ENCODE peak calls at places on chromosome 6, in nine cellular contexts. T is cardiac muscle cell, E is A673, Y is psoas muscle, D is right atrium auricular region, F is neural crest cell, J is lower leg skin, N is Panc1, I is RWPE1. B is an unnamed sample.
A peak's percentile ranks its signal among the peaks of the same experiment; 100 is the strongest.

GRCh38 chr6:29011276-29011734 is 6.2 kb upstream of the ZNF311 start:
- DNase-seq in T (peak; percentile 64), E (peak; percentile 70), Y (peak; percentile 55), D (peak; percentile 66), F (peak; percentile 57), J (no peak), N (no peak), I (peak; percentile 49), B (peak; percentile 51)

GRCh38 chr6:121651420-121651819 is 216.0 kb downstream of the GJA1 start:
- DNase-seq in T (no peak), E (no peak), Y (no peak), D (no peak), F (no peak), J (no peak), N (no peak), I (no peak), B (no peak)

GRCh38 chr6:106557837-106558236 is 71.5 kb downstream of the RTN4IP1 start:
- DNase-seq in T (no peak), E (no peak), Y (no peak), D (no peak), F (no peak), J (no peak), N (no peak), I (no peak), B (no peak)

GRCh38 chr6:170583736-170584180 is 679 bp downstream of the PDCD2 start:
- DNase-seq in T (no peak), E (no peak), Y (no peak), D (no peak), F (no peak), J (no peak), N (no peak), I (peak; percentile 14), B (no peak)

GRCh38 chr6:162154930-162155329 is 572.6 kb downstream of the PRKN start:
- DNase-seq in T (no peak), E (no peak), Y (no peak), D (no peak), F (no peak), J (no peak), N (no peak), I (no peak), B (no peak)

GRCh38 chr6:98203170-98203806 is 631.1 kb upstream of the POU3F2 start:
- DNase-seq in T (peak; percentile 73), E (peak; percentile 34), Y (no peak), D (no peak), F (no peak), J (no peak), N (no peak), I (no peak), B (no peak)

GRCh38 chr6:108968746-108969316 is 120.6 kb downstream of the ARMC2 start:
- DNase-seq in T (no peak), E (no peak), Y (no peak), D (no peak), F (no peak), J (no peak), N (no peak), I (no peak), B (no peak)

GRCh38 chr6:162029873-162030576 is 697.5 kb downstream of the PRKN start:
- DNase-seq in T (no peak), E (no peak), Y (no peak), D (no peak), F (no peak), J (no peak), N (no peak), I (no peak), B (no peak)

GRCh38 chr6:107636486-107636885 is 146.6 kb downstream of the SOBP start:
- DNase-seq in T (no peak), E (no peak), Y (no peak), D (no peak), F (no peak), J (no peak), N (no peak), I (no peak), B (no peak)
- TF ChIP-seq CTCF in T (no peak), E (peak; percentile 25), Y (no peak), D (no peak), F (no peak), J (no peak), N (peak; percentile 23), I (no peak), B (no peak)

DNA sequence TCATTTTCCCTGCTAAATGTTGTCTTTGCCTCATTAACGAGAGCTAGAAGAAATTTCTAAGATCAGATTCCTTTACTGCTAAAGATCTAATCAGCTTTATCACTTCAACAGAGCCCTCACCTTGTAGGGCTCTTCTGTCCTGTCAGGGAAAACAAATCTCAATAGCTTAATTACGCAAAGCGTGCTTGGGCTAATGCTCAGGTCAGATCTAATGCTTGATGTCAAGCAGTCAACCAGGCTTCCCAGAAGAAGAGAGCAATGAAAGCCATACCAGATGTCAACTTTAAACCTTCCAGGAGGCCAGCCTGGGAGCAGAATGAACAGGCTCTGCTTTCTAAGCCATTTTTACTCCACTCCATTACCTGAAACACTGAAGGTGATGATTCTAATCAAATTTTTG is 273.9 kb downstream of the PTPRK start:
- DNase-seq in T (peak; percentile 38), E (no peak), Y (no peak), D (no peak), F (no peak), J (no peak), N (no peak), I (no peak), B (no peak)
- TF ChIP-seq CTCF in T (no peak), E (no peak), Y (no peak), D (no peak), F (no peak), J (no peak), N (no peak), I (no peak), B (no peak)

GRCh38 chr6:127266178-127266891 is at the start of gene RNF146:
- DNase-seq in T (peak; percentile 86), E (peak; percentile 91), Y (peak; percentile 93), D (peak; percentile 88), F (peak; percentile 67), J (peak; percentile 85), N (peak; percentile 74), I (peak; percentile 80), B (peak; percentile 85)

GRCh38 chr6:127267742-127268588 is 1.3 kb downstream of the RNF146 start:
- DNase-seq in T (no peak), E (no peak), Y (no peak), D (no peak), F (no peak), J (no peak), N (no peak), I (peak; percentile 11), B (no peak)

GRCh38 chr6:127266892-127267741 is 453 bp downstream of the RNF146 start:
- DNase-seq in T (peak; percentile 69), E (peak; percentile 54), Y (peak; percentile 82), D (peak; percentile 59), F (no peak), J (peak; percentile 37), N (no peak), I (peak; percentile 45), B (peak; percentile 69)
- TF ChIP-seq CTCF in T (no peak), E (no peak), Y (no peak), D (no peak), F (no peak), J (no peak), N (no peak), I (no peak), B (no peak)

GRCh38 chr6:6332873-6333272 is 12.4 kb upstream of the F13A1 start:
- DNase-seq in T (no peak), E (no peak), Y (no peak), D (no peak), F (no peak), J (no peak), N (no peak), I (no peak), B (no peak)

GRCh38 chr6:6328451-6328850 is 8.0 kb upstream of the F13A1 start:
- DNase-seq in T (no peak), E (no peak), Y (no peak), D (no peak), F (no peak), J (no peak), N (no peak), I (no peak), B (no peak)

GRCh38 chr6:6332240-6332639 is 11.8 kb upstream of the F13A1 start:
- DNase-seq in T (no peak), E (no peak), Y (no peak), D (no peak), F (no peak), J (no peak), N (no peak), I (no peak), B (no peak)

GRCh38 chr6:6331393-6331792 is 10.9 kb upstream of the F13A1 start:
- DNase-seq in T (no peak), E (no peak), Y (no peak), D (no peak), F (no peak), J (no peak), N (no peak), I (no peak), B (no peak)

DNA sequence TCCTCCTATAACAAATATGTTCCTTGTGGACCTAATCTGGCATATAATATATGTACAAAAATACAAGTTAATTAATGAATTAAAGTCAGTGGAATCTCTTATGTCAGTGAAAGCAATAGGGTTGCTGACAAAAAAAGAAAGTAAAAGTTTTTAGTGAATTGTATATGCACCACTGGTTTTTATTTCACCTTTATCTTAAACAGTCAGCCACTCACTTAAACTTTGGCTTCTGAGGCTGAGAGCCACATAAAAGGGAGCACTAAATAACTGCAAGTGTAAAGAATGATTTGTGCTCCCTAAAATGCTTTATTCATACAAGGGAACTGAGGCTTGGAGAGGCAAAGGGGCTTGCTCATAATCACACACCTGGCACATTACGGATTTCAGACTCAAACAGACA is 9.9 kb upstream of the F13A1 start:
- DNase-seq in T (no peak), E (no peak), Y (no peak), D (no peak), F (no peak), J (no peak), N (no peak), I (no peak), B (no peak)
- TF ChIP-seq CTCF in T (no peak), E (no peak), Y (no peak), D (no peak), F (no peak), J (no peak), N (no peak), I (no peak), B (no peak)

GRCh38 chr6:157823523-157824370 is 701 bp downstream of the SNX9 start:
- DNase-seq in T (peak; percentile 45), E (peak; percentile 54), Y (peak; percentile 66), D (peak; percentile 79), F (peak; percentile 29), J (peak; percentile 56), N (peak; percentile 60), I (peak; percentile 49), B (peak; percentile 68)
- TF ChIP-seq CTCF in T (no peak), E (no peak), Y (peak; percentile 22), D (no peak), F (peak; percentile 42), J (no peak), N (peak; percentile 7), I (no peak), B (no peak)

GRCh38 chr6:156359912-156360311 is 417.3 kb upstream of the ARID1B start:
- DNase-seq in T (peak; percentile 8), E (no peak), Y (no peak), D (no peak), F (no peak), J (no peak), N (no peak), I (no peak), B (no peak)
- TF ChIP-seq CTCF in T (no peak), E (peak; percentile 13), Y (no peak), D (no peak), F (peak; percentile 21), J (no peak), N (peak; percentile 24), I (no peak), B (no peak)

B was measured in heart left ventricle.